ENCODE peak calls at places on chromosomes 13 and 19, in eight cellular contexts. V is uterus, C is left ventricle myocardium inferior, S is OCI-LY7, P is spleen, J is AG09309, D is adrenal gland, G is epithelial cell of esophagus. M is an unnamed sample.

GRCh38 chr13:58087566-58087965 is 456.0 kb downstream of the PCDH17 start:
- DNase-seq in S (no peak), V (no peak), G (peak; percentile 1), P (no peak), J (no peak), C (no peak), D (no peak), M (no peak)

GRCh38 chr13:54185101-54185500 is 1156.5 kb downstream of the OLFM4 start:
- DNase-seq in C (no peak), S (no peak), G (no peak), P (no peak), J (no peak), V (no peak), D (no peak), M (no peak)

GRCh38 chr19:14127929-14128509 is 8.4 kb downstream of the ASF1B start:
- DNase-seq in P (no peak), C (no peak), D (no peak), G (no peak), J (no peak), S (peak; percentile 67), V (no peak), M (no peak)

GRCh38 chr19:17686027-17686511 is 2.1 kb downstream of the UNC13A start:
- DNase-seq in V (no peak), P (no peak), C (no peak), S (no peak), G (no peak), J (no peak), D (peak; percentile 21), M (peak; percentile 30)

GRCh38 chr13:41548870-41549269 is 91.5 kb downstream of the RGCC start:
- DNase-seq in D (no peak), V (no peak), J (no peak), C (no peak), S (no peak), P (no peak), G (no peak), M (no peak)

GRCh38 chr13:78137404-78138142 is 218.9 kb upstream of the EDNRB start:
- DNase-seq in J (peak; percentile 20), P (no peak), C (no peak), D (peak; percentile 16), G (peak; percentile 70), S (peak; percentile 51), V (no peak), M (peak; percentile 71)

GRCh38 chr13:111114362-111115050 is 604 bp upstream of the ARHGEF7 start:
- DNase-seq in D (peak; percentile 31), P (peak; percentile 76), J (no peak), S (no peak), G (peak; percentile 61), V (peak; percentile 55), C (peak; percentile 58), M (peak; percentile 15)

GRCh38 chr13:42574011-42574410 is at the start of gene TNFSF11:
- DNase-seq in C (no peak), J (no peak), P (no peak), S (no peak), D (no peak), G (peak; percentile 14), V (no peak), M (no peak)

GRCh38 chr19:55626350-55626749 is 2.0 kb upstream of the ZNF784 start:
- DNase-seq in S (no peak), J (no peak), P (no peak), V (no peak), G (no peak), C (no peak), D (no peak), M (no peak)

GRCh38 chr19:33736787-33737186 is 59.9 kb upstream of the KCTD15 start:
- DNase-seq in S (no peak), D (no peak), P (no peak), J (no peak), C (no peak), G (no peak), V (no peak), M (no peak)

GRCh38 chr19:40673377-40673776 is 17.1 kb downstream of the NUMBL start:
- DNase-seq in V (no peak), J (no peak), C (no peak), G (no peak), P (peak; percentile 57), D (no peak), S (no peak), M (no peak)

GRCh38 chr19:43540381-43540780 is 7.4 kb downstream of the ZNF575 start:
- DNase-seq in G (no peak), D (no peak), V (no peak), S (no peak), P (no peak), J (no peak), C (no peak), M (no peak)

GRCh38 chr19:40691421-40692211 is 1.2 kb upstream of the NUMBL start:
- DNase-seq in S (peak; percentile 13), P (peak; percentile 81), G (no peak), D (no peak), V (peak; percentile 47), J (no peak), C (no peak), M (no peak)

GRCh38 chr19:4559569-4559968 is at the start of gene SEMA6B:
- DNase-seq in P (peak; percentile 90), J (no peak), S (no peak), V (peak; percentile 59), G (no peak), C (peak; percentile 55), D (no peak), M (peak; percentile 63)

GRCh38 chr13:31860002-31860401 is 120.7 kb downstream of the RXFP2 start:
- DNase-seq in J (no peak), D (no peak), V (no peak), P (no peak), S (no peak), G (no peak), C (no peak), M (no peak)

GRCh38 chr19:48696353-48697010 is 711 bp downstream of the FUT2 start:
- DNase-seq in S (no peak), V (no peak), D (no peak), J (no peak), G (peak; percentile 58), C (no peak), P (no peak), M (no peak)

GRCh38 chr13:45773236-45773635 is 71.1 kb downstream of the CBY2 start:
- DNase-seq in S (no peak), C (no peak), V (no peak), G (peak; percentile 84), P (no peak), D (no peak), J (no peak), M (no peak)

GRCh38 chr13:97194473-97194872 is 27.7 kb upstream of the MBNL2 start:
- DNase-seq in S (no peak), V (no peak), G (peak; percentile 74), C (no peak), P (no peak), D (no peak), J (no peak), M (peak; percentile 68)

GRCh38 chr13:109628251-109628699 is 158.1 kb downstream of the IRS2 start:
- DNase-seq in V (no peak), D (no peak), S (no peak), C (no peak), J (peak; percentile 52), G (peak; percentile 87), P (no peak), M (peak; percentile 13)

GRCh38 chr13:112545866-112546265 is 42.1 kb downstream of the TUBGCP3 start:
- DNase-seq in C (no peak), J (peak; percentile 63), D (no peak), G (peak; percentile 68), P (no peak), V (no peak), S (no peak), M (peak; percentile 84)

GRCh38 chr19:1211494-1212234 is 6.1 kb downstream of the STK11 start:
- DNase-seq in S (no peak), V (peak; percentile 68), C (no peak), P (peak; percentile 77), D (peak; percentile 35), G (peak; percentile 73), J (no peak), M (no peak)

GRCh38 chr19:1214862-1215731 is 9.5 kb downstream of the STK11 start:
- DNase-seq in J (no peak), D (peak; percentile 80), C (peak; percentile 77), S (no peak), G (peak; percentile 60), P (peak; percentile 72), V (no peak), M (no peak)

GRCh38 chr19:1213391-1214286 is 8.1 kb downstream of the STK11 start:
- DNase-seq in P (peak; percentile 89), S (no peak), D (peak; percentile 62), J (no peak), G (peak; percentile 98), C (peak; percentile 60), V (peak; percentile 66), M (peak; percentile 52)

GRCh38 chr19:1216756-1217155 is 11.2 kb downstream of the STK11 start:
- DNase-seq in V (no peak), P (no peak), S (no peak), J (no peak), D (no peak), C (no peak), G (no peak), M (no peak)

GRCh38 chr19:1214299-1214861 is 8.8 kb downstream of the STK11 start:
- DNase-seq in V (no peak), P (no peak), G (no peak), C (no peak), D (no peak), J (no peak), S (no peak), M (no peak)
- H3K4me3 ChIP-seq in V (no peak overlapping the region), P (no peak overlapping the region), G (no peak overlapping the region), C (peak overlapping the region; percentile 48), D (peak overlapping the region; percentile 28), J (no peak overlapping the region), S (no peak overlapping the region), M (no peak overlapping the region)

GRCh38 chr19:16659832-16660708 is at the start of gene SMIM7:
- DNase-seq in D (peak; percentile 98), S (peak; percentile 100), G (peak; percentile 99), C (peak; percentile 98), P (peak; percentile 99), V (peak; percentile 98), J (peak; percentile 93), M (peak; percentile 99)
- TF ChIP-seq CTCF in D (no peak), S (peak; percentile 66), G (no peak), C (no peak), P (peak; percentile 36), V (peak; percentile 23), J (no peak), M (no peak)

DNA sequence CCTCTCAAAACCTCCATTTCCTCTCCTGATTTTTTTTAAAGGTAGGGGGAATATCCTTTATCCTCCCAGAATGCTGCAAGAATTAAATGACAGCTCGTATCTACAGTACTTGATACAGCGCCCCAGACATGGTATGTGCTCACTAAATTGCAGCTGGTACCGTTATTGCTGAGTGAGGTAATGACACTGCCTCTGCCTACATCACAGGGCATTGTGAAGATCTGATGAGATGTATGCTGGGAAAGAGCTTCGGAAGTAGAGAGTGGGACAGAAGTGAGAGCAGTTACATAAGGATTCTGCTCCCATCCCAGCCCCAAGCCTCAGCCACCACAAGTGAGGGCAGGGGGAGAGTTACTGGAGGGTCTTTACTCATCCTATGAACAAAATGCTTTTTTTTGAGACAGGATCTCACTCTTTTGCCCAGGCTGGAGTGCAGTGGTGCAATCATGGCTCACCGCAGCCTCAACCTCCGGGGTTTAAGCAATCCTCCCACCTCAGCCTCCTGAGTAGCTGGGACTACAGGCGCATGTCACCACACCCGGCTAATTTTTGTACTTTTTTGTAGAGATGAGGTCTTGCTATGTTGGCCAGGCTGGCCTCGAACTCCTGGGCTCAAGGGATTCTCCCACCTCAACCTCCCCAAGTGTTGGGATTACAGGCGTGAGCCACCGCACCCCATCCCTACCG is 1.7 kb upstream of the FKRP start:
- DNase-seq in D (no peak), S (no peak), P (no peak), G (no peak), C (no peak), V (no peak), J (no peak), M (no peak)
- H3K4me3 ChIP-seq in D (no peak overlapping the region), S (peak overlapping the region; percentile 99), P (peak overlapping the region; percentile 94), G (no peak overlapping the region), C (peak overlapping the region; percentile 98), V (no peak overlapping the region), J (peak overlapping the region; percentile 96), M (peak overlapping the region; percentile 95)

GRCh38 chr13:29730253-29730652 is 120.2 kb downstream of the UBL3 start:
- DNase-seq in G (no peak), C (no peak), V (no peak), P (no peak), D (no peak), S (no peak), J (no peak), M (no peak)
- TF ChIP-seq CTCF in G (no peak), C (no peak), V (no peak), P (no peak), D (no peak), S (peak; percentile 48), J (no peak), M (peak; percentile 13)